ENCODE peak calls at places on chromosomes 13 and 19, in five cellular contexts. One of them, this sample, is unnamed.

GRCh38 chr13:75365724-75366173 is 116.2 kb downstream of the TBC1D4 start:
- DNase-seq in Peyer's patch: no peak
- DNase-seq in A549: peak
- DNase-seq in ovary: no peak
- DNase-seq in stomach: no peak
- DNase-seq in this sample: no peak

GRCh38 chr19:34282611-34283519 is 28.5 kb downstream of the GARRE1 start:
- DNase-seq in Peyer's patch: no peak
- DNase-seq in A549: no peak
- DNase-seq in ovary: no peak
- DNase-seq in stomach: peak
- DNase-seq in this sample: peak

GRCh38 chr19:48746738-48747575 is at the start of gene IZUMO1:
- DNase-seq in Peyer's patch: peak
- DNase-seq in A549: peak
- DNase-seq in ovary: peak
- DNase-seq in stomach: peak
- DNase-seq in this sample: peak

GRCh38 chr13:44243198-44243852 is 130.3 kb upstream of the SERP2 start:
- DNase-seq in Peyer's patch: no peak
- DNase-seq in A549: no peak
- DNase-seq in ovary: no peak
- DNase-seq in stomach: peak
- DNase-seq in this sample: no peak

GRCh38 chr19:19131989-19132388 is 6.3 kb downstream of the TMEM161A start:
- DNase-seq in Peyer's patch: no peak
- DNase-seq in A549: no peak
- DNase-seq in ovary: no peak
- DNase-seq in stomach: no peak
- DNase-seq in this sample: no peak

GRCh38 chr19:412356-413355 is 3.7 kb upstream of the C2CD4C start:
- DNase-seq in Peyer's patch: no peak
- DNase-seq in A549: no peak
- DNase-seq in ovary: no peak
- DNase-seq in stomach: no peak
- DNase-seq in this sample: no peak

GRCh38 chr13:52319876-52320275 is 86.1 kb downstream of the THSD1 start:
- DNase-seq in Peyer's patch: no peak
- DNase-seq in A549: no peak
- DNase-seq in ovary: no peak
- DNase-seq in stomach: no peak
- DNase-seq in this sample: no peak

GRCh38 chr13:44837250-44837649 is 152.0 kb downstream of the NUFIP1 start:
- DNase-seq in Peyer's patch: no peak
- DNase-seq in A549: no peak
- DNase-seq in ovary: no peak
- DNase-seq in stomach: no peak
- DNase-seq in this sample: no peak

GRCh38 chr19:7471696-7472620 is 16.9 kb downstream of the PEX11G start:
- DNase-seq in Peyer's patch: no peak
- DNase-seq in A549: no peak
- DNase-seq in ovary: no peak
- DNase-seq in stomach: no peak
- DNase-seq in this sample: no peak

GRCh38 chr13:105220886-105221285 is 1314.6 kb downstream of the EFNB2 start:
- DNase-seq in Peyer's patch: no peak
- DNase-seq in A549: no peak
- DNase-seq in ovary: no peak
- DNase-seq in stomach: no peak
- DNase-seq in this sample: no peak

GRCh38 chr19:54357381-54357780 is 7.3 kb downstream of the LAIR1 start:
- DNase-seq in Peyer's patch: no peak
- DNase-seq in A549: no peak
- DNase-seq in ovary: no peak
- DNase-seq in stomach: no peak
- DNase-seq in this sample: no peak

GRCh38 chr19:15923702-15924101 is 10.6 kb downstream of the CYP4F11 start:
- DNase-seq in Peyer's patch: peak
- DNase-seq in A549: no peak
- DNase-seq in ovary: no peak
- DNase-seq in stomach: no peak
- DNase-seq in this sample: no peak

GRCh38 chr13:91304740-91305139 is 42.7 kb upstream of the MIR17HG start:
- DNase-seq in Peyer's patch: no peak
- DNase-seq in A549: no peak
- DNase-seq in ovary: no peak
- DNase-seq in stomach: no peak
- DNase-seq in this sample: no peak

GRCh38 chr19:33904681-33905080 is 108.0 kb downstream of the KCTD15 start:
- DNase-seq in Peyer's patch: no peak
- DNase-seq in A549: no peak
- DNase-seq in ovary: peak
- DNase-seq in stomach: no peak
- DNase-seq in this sample: peak

GRCh38 chr19:45403781-45404556 is 900 bp downstream of the PPP1R13L start:
- DNase-seq in Peyer's patch: peak
- DNase-seq in A549: peak
- DNase-seq in ovary: peak
- DNase-seq in stomach: peak
- DNase-seq in this sample: peak

GRCh38 chr19:31220540-31220939 is 128.7 kb downstream of the TSHZ3 start:
- DNase-seq in Peyer's patch: no peak
- DNase-seq in A549: no peak
- DNase-seq in ovary: no peak
- DNase-seq in stomach: no peak
- DNase-seq in this sample: peak

GRCh38 chr19:44653977-44654784 is 10.5 kb downstream of the PVR start:
- DNase-seq in Peyer's patch: peak
- DNase-seq in A549: peak
- DNase-seq in ovary: peak
- DNase-seq in stomach: peak
- DNase-seq in this sample: peak

GRCh38 chr13:75544681-75545333 is 4.8 kb upstream of the UCHL3 start:
- DNase-seq in Peyer's patch: no peak
- DNase-seq in A549: no peak
- DNase-seq in ovary: no peak
- DNase-seq in stomach: no peak
- DNase-seq in this sample: peak

GRCh38 chr19:43618921-43619261 is 538 bp downstream of the ZNF428 start:
- DNase-seq in Peyer's patch: no peak
- DNase-seq in A549: peak
- DNase-seq in ovary: no peak
- DNase-seq in stomach: no peak
- DNase-seq in this sample: no peak

GRCh38 chr13:39132286-39132685 is 94.0 kb downstream of the NHLRC3 start:
- DNase-seq in Peyer's patch: no peak
- DNase-seq in A549: no peak
- DNase-seq in ovary: no peak
- DNase-seq in stomach: no peak
- DNase-seq in this sample: no peak

GRCh38 chr13:97944396-97945029 is 9.0 kb upstream of the IPO5 start:
- DNase-seq in Peyer's patch: no peak
- DNase-seq in A549: no peak
- DNase-seq in ovary: no peak
- DNase-seq in stomach: no peak
- DNase-seq in this sample: no peak

GRCh38 chr13:79528759-79529191 is 47.8 kb downstream of the NDFIP2 start:
- DNase-seq in Peyer's patch: no peak
- DNase-seq in A549: no peak
- DNase-seq in ovary: no peak
- DNase-seq in stomach: no peak
- DNase-seq in this sample: no peak

GRCh38 chr19:8609210-8610040 is 1.1 kb downstream of the ADAMTS10 start:
- DNase-seq in Peyer's patch: no peak
- DNase-seq in A549: peak
- DNase-seq in ovary: peak
- DNase-seq in stomach: peak
- DNase-seq in this sample: peak

GRCh38 chr13:32676242-32676641 is 90.0 kb downstream of the PDS5B start:
- DNase-seq in Peyer's patch: no peak
- DNase-seq in A549: no peak
- DNase-seq in ovary: no peak
- DNase-seq in stomach: no peak
- DNase-seq in this sample: no peak

GRCh38 chr19:17136026-17136425 is 60.4 kb downstream of the MYO9B start:
- DNase-seq in Peyer's patch: no peak
- DNase-seq in A549: no peak
- DNase-seq in ovary: no peak
- DNase-seq in stomach: no peak
- DNase-seq in this sample: no peak

GRCh38 chr19:8335343-8336071 is 7.6 kb downstream of the KANK3 start:
- DNase-seq in Peyer's patch: peak
- DNase-seq in A549: peak
- DNase-seq in ovary: no peak
- DNase-seq in stomach: no peak
- DNase-seq in this sample: no peak

GRCh38 chr13:108919036-108919907 is 289.9 kb downstream of the MYO16 start:
- DNase-seq in Peyer's patch: no peak
- DNase-seq in A549: peak
- DNase-seq in ovary: no peak
- DNase-seq in stomach: no peak
- DNase-seq in this sample: no peak
- H3K27ac ChIP-seq in Peyer's patch: no peak
- H3K27ac ChIP-seq in A549: peak
- H3K27ac ChIP-seq in ovary: no peak
- H3K27ac ChIP-seq in stomach: no peak
- H3K27ac ChIP-seq in this sample: no peak

GRCh38 chr13:110806636-110807035 is 93.1 kb downstream of the ING1 start:
- DNase-seq in Peyer's patch: no peak
- DNase-seq in A549: no peak
- DNase-seq in ovary: no peak
- DNase-seq in stomach: no peak
- DNase-seq in this sample: no peak

GRCh38 chr13:110797230-110797877 is 83.9 kb downstream of the ING1 start:
- DNase-seq in Peyer's patch: no peak
- DNase-seq in A549: no peak
- DNase-seq in ovary: no peak
- DNase-seq in stomach: no peak
- DNase-seq in this sample: no peak

GRCh38 chr13:110798595-110798994 is 85.1 kb downstream of the ING1 start:
- DNase-seq in Peyer's patch: no peak
- DNase-seq in A549: no peak
- DNase-seq in ovary: no peak
- DNase-seq in stomach: no peak
- DNase-seq in this sample: no peak

GRCh38 chr13:110799246-110800236 is 86.0 kb downstream of the ING1 start:
- DNase-seq in Peyer's patch: no peak
- DNase-seq in A549: no peak
- DNase-seq in ovary: peak
- DNase-seq in stomach: no peak
- DNase-seq in this sample: no peak

DNA sequence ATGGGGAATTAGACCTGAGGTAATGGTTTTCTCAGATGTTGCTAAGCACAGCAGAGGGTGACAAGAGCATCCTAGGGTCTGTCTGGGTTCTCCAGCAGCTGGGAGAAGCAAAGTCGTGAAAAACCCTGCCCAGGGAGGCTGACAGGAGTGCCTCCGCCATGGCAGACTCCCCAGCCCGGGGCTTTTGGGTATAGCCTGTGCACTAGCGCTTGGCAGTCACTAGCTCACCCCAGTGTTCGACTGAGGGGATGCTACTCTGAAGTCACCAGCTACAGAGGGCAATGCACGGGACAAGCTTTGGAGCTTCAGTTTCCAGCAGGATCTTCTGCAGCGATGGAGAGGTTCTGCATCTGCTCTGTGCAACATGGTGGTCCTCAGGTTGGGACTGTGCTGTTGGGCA is 87.5 kb downstream of the ING1 start:
- DNase-seq in Peyer's patch: no peak
- DNase-seq in A549: no peak
- DNase-seq in ovary: no peak
- DNase-seq in stomach: no peak
- DNase-seq in this sample: no peak
- TF ChIP-seq POLR2A in Peyer's patch: no peak
- TF ChIP-seq POLR2A in A549: no peak
- TF ChIP-seq POLR2A in ovary: no peak
- TF ChIP-seq POLR2A in stomach: no peak
- TF ChIP-seq POLR2A in this sample: no peak

DNA sequence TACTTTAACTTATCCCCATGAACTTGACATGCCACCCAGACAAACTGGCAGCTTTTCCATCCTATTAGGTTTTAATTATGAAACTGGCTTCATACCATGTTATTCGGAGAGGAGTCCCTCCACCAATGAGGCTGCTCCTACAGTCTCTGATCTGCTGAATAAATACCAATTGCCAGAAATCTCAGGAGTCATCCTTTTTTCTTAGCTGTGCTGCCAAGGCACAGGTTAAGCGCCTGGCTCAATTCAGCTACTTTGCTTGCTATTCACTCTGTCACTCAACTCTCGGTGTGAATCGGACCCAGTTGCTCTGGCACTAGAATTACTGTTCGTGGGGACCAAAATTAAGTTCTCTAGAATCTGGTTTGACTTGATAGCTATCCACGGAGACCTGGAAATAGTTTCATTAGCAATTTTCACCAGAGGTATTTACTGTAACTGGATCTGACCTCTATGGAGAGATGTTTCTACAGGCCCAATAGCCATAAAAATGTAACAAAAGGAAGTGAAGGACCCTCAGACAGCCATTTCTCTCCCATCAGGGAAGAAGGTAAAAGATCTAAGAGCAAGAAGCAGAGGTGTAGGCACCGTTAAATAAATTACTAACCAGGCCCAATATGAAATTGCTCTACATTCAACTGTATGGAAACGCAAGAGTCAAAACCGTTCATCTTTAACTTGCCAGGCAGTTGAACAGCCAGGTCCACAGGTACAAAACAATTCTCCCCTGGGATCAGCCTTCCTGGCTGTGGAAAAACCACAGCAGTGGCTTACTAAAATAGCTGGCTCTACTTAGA is 5.4 kb downstream of the ZC3H4 start:
- DNase-seq in Peyer's patch: no peak
- DNase-seq in A549: no peak
- DNase-seq in ovary: no peak
- DNase-seq in stomach: no peak
- DNase-seq in this sample: peak
- H3K27ac ChIP-seq in Peyer's patch: peak
- H3K27ac ChIP-seq in A549: peak
- H3K27ac ChIP-seq in ovary: no peak
- H3K27ac ChIP-seq in stomach: peak
- H3K27ac ChIP-seq in this sample: peak

DNA sequence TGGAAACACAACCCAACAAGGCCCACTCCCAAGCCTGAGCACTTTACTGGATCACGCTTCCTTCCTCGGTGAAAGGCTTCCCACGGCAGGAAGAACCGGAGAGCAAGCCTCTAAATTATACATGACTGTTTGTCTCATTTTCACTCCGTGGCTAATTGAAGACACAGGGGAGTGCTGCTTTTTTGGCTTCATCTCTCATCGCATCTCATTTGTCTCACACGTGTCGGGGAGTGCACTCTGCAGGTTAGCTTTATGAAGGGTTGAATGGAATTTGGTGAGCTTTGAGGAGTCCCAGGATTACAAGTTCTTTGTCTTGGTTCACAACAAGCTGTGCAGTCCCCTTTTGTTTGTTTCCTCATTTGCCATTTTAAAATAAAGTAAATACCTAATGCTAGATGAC is 544.6 kb downstream of the GPC6 start:
- DNase-seq in Peyer's patch: no peak
- DNase-seq in A549: no peak
- DNase-seq in ovary: no peak
- DNase-seq in stomach: no peak
- DNase-seq in this sample: no peak
- TF ChIP-seq POLR2A in Peyer's patch: no peak
- TF ChIP-seq POLR2A in A549: no peak
- TF ChIP-seq POLR2A in ovary: no peak
- TF ChIP-seq POLR2A in stomach: no peak
- TF ChIP-seq POLR2A in this sample: no peak

This sample was measured in thyroid gland.